ENCODE peak calls at places on chromosomes 12 and 14, in five cellular contexts. One of them, this sample, is unnamed.

GRCh38 chr12:54929998-54930397 is 54.6 kb downstream of the TESPA1 start:
- DNase-seq in lower leg skin: no peak
- DNase-seq in astrocyte of the spinal cord: no peak
- DNase-seq in heart right ventricle: no peak
- DNase-seq in iPS-NIHi11: no peak
- DNase-seq in this sample: no peak

GRCh38 chr14:100408350-100409015 is 85.3 kb downstream of the SLC25A47 start:
- DNase-seq in lower leg skin: no peak
- DNase-seq in astrocyte of the spinal cord: peak
- DNase-seq in heart right ventricle: no peak
- DNase-seq in iPS-NIHi11: no peak
- DNase-seq in this sample: no peak

GRCh38 chr14:54207991-54208520 is 188.8 kb upstream of the CDKN3 start:
- DNase-seq in lower leg skin: no peak
- DNase-seq in astrocyte of the spinal cord: peak
- DNase-seq in heart right ventricle: no peak
- DNase-seq in iPS-NIHi11: no peak
- DNase-seq in this sample: no peak

GRCh38 chr12:108060054-108060453 is 69.0 kb upstream of the WSCD2 start:
- DNase-seq in lower leg skin: no peak
- DNase-seq in astrocyte of the spinal cord: no peak
- DNase-seq in heart right ventricle: no peak
- DNase-seq in iPS-NIHi11: no peak
- DNase-seq in this sample: no peak

GRCh38 chr14:101964297-101965144 is at the start of gene DYNC1H1:
- DNase-seq in lower leg skin: peak
- DNase-seq in astrocyte of the spinal cord: peak
- DNase-seq in heart right ventricle: peak
- DNase-seq in iPS-NIHi11: peak
- DNase-seq in this sample: peak

GRCh38 chr12:52579468-52580450 is 6.1 kb upstream of the KRT74 start:
- DNase-seq in lower leg skin: peak
- DNase-seq in astrocyte of the spinal cord: no peak
- DNase-seq in heart right ventricle: no peak
- DNase-seq in iPS-NIHi11: no peak
- DNase-seq in this sample: no peak

GRCh38 chr12:104290855-104291254 is 12.7 kb upstream of the EID3 start:
- DNase-seq in lower leg skin: no peak
- DNase-seq in astrocyte of the spinal cord: no peak
- DNase-seq in heart right ventricle: no peak
- DNase-seq in iPS-NIHi11: no peak
- DNase-seq in this sample: no peak

GRCh38 chr12:2895511-2895910 is 4.8 kb downstream of the TULP3 start:
- DNase-seq in lower leg skin: no peak
- DNase-seq in astrocyte of the spinal cord: no peak
- DNase-seq in heart right ventricle: no peak
- DNase-seq in iPS-NIHi11: no peak
- DNase-seq in this sample: no peak

GRCh38 chr14:104291123-104292000 is 153.0 kb downstream of the KIF26A start:
- DNase-seq in lower leg skin: peak
- DNase-seq in astrocyte of the spinal cord: no peak
- DNase-seq in heart right ventricle: no peak
- DNase-seq in iPS-NIHi11: peak
- DNase-seq in this sample: no peak

GRCh38 chr12:21651821-21652220 is 5.8 kb downstream of the LDHB start:
- DNase-seq in lower leg skin: no peak
- DNase-seq in astrocyte of the spinal cord: no peak
- DNase-seq in heart right ventricle: no peak
- DNase-seq in iPS-NIHi11: no peak
- DNase-seq in this sample: no peak

GRCh38 chr12:89247541-89247942 is 104.8 kb downstream of the DUSP6 start:
- DNase-seq in lower leg skin: no peak
- DNase-seq in astrocyte of the spinal cord: peak
- DNase-seq in heart right ventricle: no peak
- DNase-seq in iPS-NIHi11: peak
- DNase-seq in this sample: no peak

GRCh38 chr12:112855375-112855774 is 51.4 kb upstream of the OAS1 start:
- DNase-seq in lower leg skin: peak
- DNase-seq in astrocyte of the spinal cord: no peak
- DNase-seq in heart right ventricle: no peak
- DNase-seq in iPS-NIHi11: peak
- DNase-seq in this sample: no peak

GRCh38 chr14:90300649-90301048 is 31.1 kb downstream of the NRDE2 start:
- DNase-seq in lower leg skin: no peak
- DNase-seq in astrocyte of the spinal cord: no peak
- DNase-seq in heart right ventricle: no peak
- DNase-seq in iPS-NIHi11: no peak
- DNase-seq in this sample: no peak

GRCh38 chr12:132366341-132366861 is 37.0 kb upstream of the GALNT9 start:
- DNase-seq in lower leg skin: no peak
- DNase-seq in astrocyte of the spinal cord: no peak
- DNase-seq in heart right ventricle: no peak
- DNase-seq in iPS-NIHi11: no peak
- DNase-seq in this sample: no peak

GRCh38 chr12:8784464-8784863 is 38.0 kb upstream of the A2ML1 start:
- DNase-seq in lower leg skin: no peak
- DNase-seq in astrocyte of the spinal cord: no peak
- DNase-seq in heart right ventricle: no peak
- DNase-seq in iPS-NIHi11: no peak
- DNase-seq in this sample: no peak

GRCh38 chr12:92234533-92234932 is 88.9 kb upstream of the BTG1 start:
- DNase-seq in lower leg skin: no peak
- DNase-seq in astrocyte of the spinal cord: peak
- DNase-seq in heart right ventricle: no peak
- DNase-seq in iPS-NIHi11: no peak
- DNase-seq in this sample: no peak

GRCh38 chr14:87152701-87153100 is 840.3 kb downstream of the GALC start:
- DNase-seq in lower leg skin: no peak
- DNase-seq in astrocyte of the spinal cord: no peak
- DNase-seq in heart right ventricle: no peak
- DNase-seq in iPS-NIHi11: no peak
- DNase-seq in this sample: no peak

GRCh38 chr12:49110191-49111155 is at the start of gene LMBR1L:
- DNase-seq in lower leg skin: peak
- DNase-seq in astrocyte of the spinal cord: peak
- DNase-seq in heart right ventricle: peak
- DNase-seq in iPS-NIHi11: peak
- DNase-seq in this sample: peak

GRCh38 chr14:41662780-41663477 is 56.3 kb downstream of the LRFN5 start:
- DNase-seq in lower leg skin: no peak
- DNase-seq in astrocyte of the spinal cord: no peak
- DNase-seq in heart right ventricle: no peak
- DNase-seq in iPS-NIHi11: no peak
- DNase-seq in this sample: no peak

GRCh38 chr12:101829639-101830390 is 944 bp downstream of the GNPTAB start:
- DNase-seq in lower leg skin: peak
- DNase-seq in astrocyte of the spinal cord: peak
- DNase-seq in heart right ventricle: no peak
- DNase-seq in iPS-NIHi11: no peak
- DNase-seq in this sample: no peak

GRCh38 chr12:118841588-118841987 is 139.8 kb upstream of the SRRM4 start:
- DNase-seq in lower leg skin: no peak
- DNase-seq in astrocyte of the spinal cord: no peak
- DNase-seq in heart right ventricle: no peak
- DNase-seq in iPS-NIHi11: no peak
- DNase-seq in this sample: no peak

This sample was measured in uterus.